ENCODE peak calls at places on chromosomes 11 and 22, in nine cellular contexts. One of them, this sample, is unnamed.

GRCh38 chr11:107427569-107428180 is 29.9 kb downstream of the CWF19L2 start:
- DNase-seq in epithelial cell of esophagus: no peak
- DNase-seq in astrocyte of the cerebellum: peak
- DNase-seq in RWPE1: no peak
- DNase-seq in stomach: no peak
- DNase-seq in lower lobe of right lung: no peak
- DNase-seq in mammary epithelial cell: no peak
- DNase-seq in cardiac muscle cell: peak
- DNase-seq in GM12865: no peak
- DNase-seq in this sample: no peak

GRCh38 chr11:92552942-92553341 is 328.3 kb downstream of the FAT3 start:
- DNase-seq in lower lobe of right lung: no peak
- DNase-seq in cardiac muscle cell: peak
- DNase-seq in stomach: no peak
- DNase-seq in mammary epithelial cell: peak
- DNase-seq in RWPE1: no peak
- DNase-seq in epithelial cell of esophagus: peak
- DNase-seq in GM12865: no peak
- DNase-seq in astrocyte of the cerebellum: no peak
- DNase-seq in this sample: no peak

GRCh38 chr22:49972163-49973017 is 11.8 kb downstream of the PIM3 start:
- DNase-seq in RWPE1: no peak
- DNase-seq in epithelial cell of esophagus: no peak
- DNase-seq in lower lobe of right lung: peak
- DNase-seq in mammary epithelial cell: no peak
- DNase-seq in cardiac muscle cell: no peak
- DNase-seq in GM12865: no peak
- DNase-seq in astrocyte of the cerebellum: no peak
- DNase-seq in stomach: peak
- DNase-seq in this sample: no peak

GRCh38 chr11:68659158-68659921 is 25.0 kb upstream of the GAL start:
- DNase-seq in astrocyte of the cerebellum: peak
- DNase-seq in lower lobe of right lung: no peak
- DNase-seq in GM12865: no peak
- DNase-seq in cardiac muscle cell: peak
- DNase-seq in RWPE1: peak
- DNase-seq in epithelial cell of esophagus: peak
- DNase-seq in stomach: no peak
- DNase-seq in mammary epithelial cell: peak
- DNase-seq in this sample: peak

GRCh38 chr22:30892286-30892685 is 76.3 kb downstream of the MORC2 start:
- DNase-seq in astrocyte of the cerebellum: no peak
- DNase-seq in mammary epithelial cell: no peak
- DNase-seq in RWPE1: no peak
- DNase-seq in epithelial cell of esophagus: no peak
- DNase-seq in cardiac muscle cell: no peak
- DNase-seq in stomach: peak
- DNase-seq in GM12865: no peak
- DNase-seq in lower lobe of right lung: no peak
- DNase-seq in this sample: no peak

GRCh38 chr11:19524171-19524671 is 188.4 kb upstream of the NAV2 start:
- DNase-seq in mammary epithelial cell: no peak
- DNase-seq in stomach: peak
- DNase-seq in astrocyte of the cerebellum: no peak
- DNase-seq in epithelial cell of esophagus: no peak
- DNase-seq in RWPE1: no peak
- DNase-seq in lower lobe of right lung: no peak
- DNase-seq in GM12865: no peak
- DNase-seq in cardiac muscle cell: no peak
- DNase-seq in this sample: no peak

GRCh38 chr22:24952837-24953293 is 349 bp downstream of the KIAA1671 start:
- DNase-seq in RWPE1: peak
- DNase-seq in lower lobe of right lung: peak
- DNase-seq in GM12865: no peak
- DNase-seq in stomach: peak
- DNase-seq in mammary epithelial cell: peak
- DNase-seq in epithelial cell of esophagus: peak
- DNase-seq in astrocyte of the cerebellum: no peak
- DNase-seq in cardiac muscle cell: peak
- DNase-seq in this sample: no peak

GRCh38 chr11:81255905-81256304 is 1477.8 kb downstream of the FAM181B start:
- DNase-seq in GM12865: peak
- DNase-seq in astrocyte of the cerebellum: peak
- DNase-seq in mammary epithelial cell: no peak
- DNase-seq in stomach: no peak
- DNase-seq in cardiac muscle cell: no peak
- DNase-seq in epithelial cell of esophagus: no peak
- DNase-seq in lower lobe of right lung: no peak
- DNase-seq in RWPE1: no peak
- DNase-seq in this sample: no peak

DNA sequence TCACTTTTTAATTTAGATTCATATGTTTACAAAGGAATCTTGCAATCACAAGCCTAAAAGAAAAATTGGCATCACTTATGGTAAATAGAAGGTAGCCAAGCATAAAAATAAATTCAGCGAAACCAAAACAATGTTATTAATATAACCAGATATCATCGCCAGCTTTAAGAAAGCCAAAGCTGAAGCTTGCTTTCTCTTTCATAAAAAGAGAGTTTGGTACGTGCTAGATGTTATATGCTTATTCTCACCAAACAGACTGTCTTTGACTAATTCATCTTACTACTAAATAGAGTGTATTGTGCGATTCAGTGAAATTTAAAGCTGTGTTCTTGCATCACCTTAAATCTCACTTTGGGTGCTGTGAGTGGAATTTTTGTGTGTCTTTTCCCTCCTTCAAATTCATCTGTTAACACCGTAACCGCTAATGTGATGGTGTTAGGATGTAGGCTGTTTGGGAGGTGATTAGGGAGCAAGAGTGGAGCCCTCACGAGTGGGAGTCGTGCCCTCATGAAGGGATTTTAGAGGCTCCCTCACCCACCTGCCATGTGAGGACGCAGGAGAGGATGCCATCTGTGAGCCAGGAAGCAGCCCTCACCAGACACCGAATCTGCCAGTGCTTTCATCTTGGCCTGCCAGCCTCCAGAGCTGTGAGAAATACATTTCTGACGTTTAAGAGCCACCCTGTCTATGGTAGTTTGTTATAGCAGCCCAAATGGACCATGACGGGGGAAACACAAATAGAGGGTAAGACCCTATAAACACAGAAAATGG is 134.1 kb upstream of the TMEM45B start:
- DNase-seq in lower lobe of right lung: no peak
- DNase-seq in RWPE1: no peak
- DNase-seq in stomach: no peak
- DNase-seq in GM12865: no peak
- DNase-seq in cardiac muscle cell: no peak
- DNase-seq in mammary epithelial cell: no peak
- DNase-seq in astrocyte of the cerebellum: no peak
- DNase-seq in epithelial cell of esophagus: no peak
- DNase-seq in this sample: no peak
- TF ChIP-seq CTCF in lower lobe of right lung: no peak
- TF ChIP-seq CTCF in RWPE1: no peak
- TF ChIP-seq CTCF in stomach: no peak
- TF ChIP-seq CTCF in GM12865: no peak
- TF ChIP-seq CTCF in cardiac muscle cell: no peak
- TF ChIP-seq CTCF in mammary epithelial cell: no peak
- TF ChIP-seq CTCF in astrocyte of the cerebellum: no peak
- TF ChIP-seq CTCF in epithelial cell of esophagus: no peak
- TF ChIP-seq CTCF in this sample: no peak

GRCh38 chr22:23215294-23216204 is 35.2 kb downstream of the BCR start:
- DNase-seq in lower lobe of right lung: peak
- DNase-seq in epithelial cell of esophagus: peak
- DNase-seq in GM12865: no peak
- DNase-seq in astrocyte of the cerebellum: no peak
- DNase-seq in cardiac muscle cell: peak
- DNase-seq in stomach: peak
- DNase-seq in mammary epithelial cell: peak
- DNase-seq in RWPE1: peak
- DNase-seq in this sample: no peak

GRCh38 chr22:23214398-23214797 is 34.1 kb downstream of the BCR start:
- DNase-seq in GM12865: no peak
- DNase-seq in stomach: no peak
- DNase-seq in mammary epithelial cell: no peak
- DNase-seq in lower lobe of right lung: peak
- DNase-seq in cardiac muscle cell: no peak
- DNase-seq in astrocyte of the cerebellum: no peak
- DNase-seq in RWPE1: no peak
- DNase-seq in epithelial cell of esophagus: no peak
- DNase-seq in this sample: no peak

GRCh38 chr22:23213031-23213555 is 32.8 kb downstream of the BCR start:
- DNase-seq in astrocyte of the cerebellum: no peak
- DNase-seq in mammary epithelial cell: no peak
- DNase-seq in cardiac muscle cell: no peak
- DNase-seq in GM12865: no peak
- DNase-seq in RWPE1: no peak
- DNase-seq in lower lobe of right lung: peak
- DNase-seq in epithelial cell of esophagus: no peak
- DNase-seq in stomach: no peak
- DNase-seq in this sample: no peak

GRCh38 chr22:23212061-23213030 is 32.0 kb downstream of the BCR start:
- DNase-seq in cardiac muscle cell: no peak
- DNase-seq in epithelial cell of esophagus: no peak
- DNase-seq in lower lobe of right lung: peak
- DNase-seq in mammary epithelial cell: no peak
- DNase-seq in astrocyte of the cerebellum: no peak
- DNase-seq in stomach: no peak
- DNase-seq in GM12865: no peak
- DNase-seq in RWPE1: no peak
- DNase-seq in this sample: no peak

DNA sequence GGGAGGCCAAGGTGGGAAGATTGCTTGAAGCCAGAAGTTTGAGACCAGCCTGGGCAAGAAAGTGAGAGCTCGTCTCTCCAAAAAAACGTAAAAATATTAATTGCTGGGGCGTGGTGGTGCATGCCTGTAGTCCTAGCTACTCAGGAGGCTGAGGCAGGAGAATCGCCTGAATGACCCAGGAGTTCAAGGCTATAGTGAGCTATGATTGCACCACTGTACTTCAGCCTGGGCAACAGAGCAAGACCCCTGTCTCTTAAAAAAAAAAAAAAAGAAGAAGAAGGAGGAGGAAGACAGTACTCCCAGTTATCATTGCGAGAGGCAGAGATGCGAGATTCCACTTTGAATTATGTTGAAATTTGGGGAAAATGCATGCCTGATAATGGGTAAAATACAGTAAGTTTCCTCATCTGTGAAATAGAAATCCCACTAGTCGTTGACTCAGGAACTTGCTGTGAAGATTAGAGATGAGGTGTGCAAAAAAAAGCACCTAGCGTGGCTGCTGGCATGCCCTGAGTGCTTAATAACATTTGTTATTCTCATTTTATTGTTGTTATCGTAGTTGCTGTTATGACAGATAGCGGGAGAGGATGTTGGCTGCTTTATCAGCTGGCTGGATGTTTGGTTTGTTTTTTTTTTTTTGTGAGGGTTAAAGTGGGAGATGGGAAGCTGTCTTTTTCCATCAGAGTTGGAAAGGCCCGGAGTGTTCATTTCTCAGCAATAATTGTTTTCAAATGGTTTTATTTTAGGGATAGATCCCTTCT is 33.5 kb downstream of the BCR start:
- DNase-seq in cardiac muscle cell: no peak
- DNase-seq in lower lobe of right lung: peak
- DNase-seq in epithelial cell of esophagus: no peak
- DNase-seq in stomach: no peak
- DNase-seq in mammary epithelial cell: no peak
- DNase-seq in astrocyte of the cerebellum: no peak
- DNase-seq in GM12865: no peak
- DNase-seq in RWPE1: no peak
- DNase-seq in this sample: no peak
- TF ChIP-seq CTCF in cardiac muscle cell: no peak
- TF ChIP-seq CTCF in lower lobe of right lung: no peak
- TF ChIP-seq CTCF in epithelial cell of esophagus: no peak
- TF ChIP-seq CTCF in stomach: no peak
- TF ChIP-seq CTCF in mammary epithelial cell: no peak
- TF ChIP-seq CTCF in astrocyte of the cerebellum: no peak
- TF ChIP-seq CTCF in GM12865: no peak
- TF ChIP-seq CTCF in RWPE1: no peak
- TF ChIP-seq CTCF in this sample: no peak

DNA sequence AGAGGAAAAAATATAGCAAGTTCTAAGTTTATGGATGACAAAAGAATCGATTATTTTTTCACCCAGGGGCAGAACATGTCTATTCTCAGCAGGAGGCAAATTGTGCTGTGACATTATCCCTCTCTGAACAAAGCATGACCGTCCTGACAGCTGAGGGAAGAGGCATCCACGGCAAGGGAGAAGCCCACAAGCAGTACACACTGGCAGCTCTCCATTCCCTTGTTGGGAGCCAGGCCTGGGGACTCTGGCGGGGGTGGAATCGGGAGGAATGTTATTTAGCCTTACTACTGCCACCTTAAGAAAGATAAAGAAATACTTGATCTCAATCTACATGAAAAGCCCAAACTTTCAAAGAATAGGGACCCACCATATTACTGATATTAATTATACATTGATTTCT is 3.4 kb downstream of the KIRREL3 start:
- DNase-seq in cardiac muscle cell: no peak
- DNase-seq in stomach: no peak
- DNase-seq in GM12865: no peak
- DNase-seq in epithelial cell of esophagus: no peak
- DNase-seq in astrocyte of the cerebellum: no peak
- DNase-seq in RWPE1: no peak
- DNase-seq in lower lobe of right lung: no peak
- DNase-seq in mammary epithelial cell: no peak
- DNase-seq in this sample: no peak
- TF ChIP-seq CTCF in cardiac muscle cell: no peak
- TF ChIP-seq CTCF in stomach: no peak
- TF ChIP-seq CTCF in GM12865: no peak
- TF ChIP-seq CTCF in epithelial cell of esophagus: no peak
- TF ChIP-seq CTCF in astrocyte of the cerebellum: no peak
- TF ChIP-seq CTCF in RWPE1: no peak
- TF ChIP-seq CTCF in lower lobe of right lung: no peak
- TF ChIP-seq CTCF in mammary epithelial cell: no peak
- TF ChIP-seq CTCF in this sample: no peak

GRCh38 chr11:65892661-65893317 is 2.3 kb downstream of the CCDC85B start:
- DNase-seq in epithelial cell of esophagus: no peak
- DNase-seq in stomach: no peak
- DNase-seq in RWPE1: no peak
- DNase-seq in mammary epithelial cell: no peak
- DNase-seq in cardiac muscle cell: no peak
- DNase-seq in lower lobe of right lung: peak
- DNase-seq in astrocyte of the cerebellum: no peak
- DNase-seq in GM12865: no peak
- DNase-seq in this sample: no peak

GRCh38 chr11:65895482-65895981 is 4.7 kb downstream of the FOSL1 start:
- DNase-seq in GM12865: no peak
- DNase-seq in stomach: no peak
- DNase-seq in RWPE1: no peak
- DNase-seq in mammary epithelial cell: no peak
- DNase-seq in astrocyte of the cerebellum: no peak
- DNase-seq in lower lobe of right lung: peak
- DNase-seq in epithelial cell of esophagus: no peak
- DNase-seq in cardiac muscle cell: no peak
- DNase-seq in this sample: no peak

GRCh38 chr11:65896009-65896999 is 3.9 kb downstream of the FOSL1 start:
- DNase-seq in epithelial cell of esophagus: no peak
- DNase-seq in lower lobe of right lung: peak
- DNase-seq in mammary epithelial cell: no peak
- DNase-seq in cardiac muscle cell: no peak
- DNase-seq in RWPE1: no peak
- DNase-seq in GM12865: no peak
- DNase-seq in astrocyte of the cerebellum: no peak
- DNase-seq in stomach: no peak
- DNase-seq in this sample: no peak

GRCh38 chr11:65891180-65892136 is 985 bp downstream of the CCDC85B start:
- DNase-seq in lower lobe of right lung: peak
- DNase-seq in GM12865: peak
- DNase-seq in astrocyte of the cerebellum: no peak
- DNase-seq in RWPE1: no peak
- DNase-seq in mammary epithelial cell: no peak
- DNase-seq in cardiac muscle cell: peak
- DNase-seq in epithelial cell of esophagus: no peak
- DNase-seq in stomach: no peak
- DNase-seq in this sample: no peak

DNA sequence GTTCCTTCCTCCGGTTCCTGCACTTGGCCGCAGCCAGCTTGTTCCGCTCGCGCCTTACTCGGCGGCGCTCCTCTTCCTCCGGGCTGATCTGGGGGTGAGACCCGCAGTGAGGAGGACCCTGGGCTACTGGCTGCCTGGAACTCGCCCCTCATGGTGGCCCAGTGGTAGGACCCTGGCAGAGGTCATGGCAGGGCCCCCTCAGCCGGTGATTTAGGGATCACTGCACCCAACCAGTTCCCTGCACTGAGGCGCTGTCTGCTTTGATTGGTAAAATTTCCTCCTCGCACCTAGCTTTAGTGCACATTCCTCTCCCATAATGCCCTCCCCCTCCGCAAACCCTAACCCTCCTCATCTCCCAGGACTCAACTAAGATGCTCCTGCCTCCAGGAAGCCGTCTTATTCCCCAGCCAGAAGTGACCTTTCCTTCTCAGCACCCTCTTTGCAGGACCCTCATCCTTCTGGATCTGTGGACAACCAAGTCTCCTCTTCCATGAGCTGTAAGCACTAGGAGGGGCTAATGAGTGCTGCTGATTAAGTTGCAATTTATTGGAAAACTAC is 3.6 kb downstream of the CCDC85B start:
- DNase-seq in RWPE1: no peak
- DNase-seq in astrocyte of the cerebellum: no peak
- DNase-seq in cardiac muscle cell: no peak
- DNase-seq in epithelial cell of esophagus: no peak
- DNase-seq in lower lobe of right lung: peak
- DNase-seq in mammary epithelial cell: no peak
- DNase-seq in stomach: no peak
- DNase-seq in GM12865: peak
- DNase-seq in this sample: no peak
- TF ChIP-seq CTCF in RWPE1: no peak
- TF ChIP-seq CTCF in astrocyte of the cerebellum: no peak
- TF ChIP-seq CTCF in cardiac muscle cell: no peak
- TF ChIP-seq CTCF in epithelial cell of esophagus: no peak
- TF ChIP-seq CTCF in lower lobe of right lung: no peak
- TF ChIP-seq CTCF in mammary epithelial cell: no peak
- TF ChIP-seq CTCF in stomach: no peak
- TF ChIP-seq CTCF in GM12865: no peak
- TF ChIP-seq CTCF in this sample: no peak